ENCODE peak calls at places on chromosomes 5 and 9, in five cellular contexts. Z, E, W, S and Y are unnamed samples.

GRCh38 chr9:129374231-129374630 is 196.2 kb upstream of the IER5L start:
- DNase-seq in S (no peak), Z (no peak), E (no peak), W (no peak), Y (no peak)

GRCh38 chr9:21110708-21111576 is 30.7 kb downstream of the IFNW1 start:
- DNase-seq in S (no peak), Z (no peak), W (no peak), E (peak; percentile 74), Y (no peak)

GRCh38 chr9:117403403-117403811 is 11.4 kb downstream of the ASTN2 start:
- DNase-seq in Z (no peak), S (no peak), E (no peak), W (peak; percentile 59), Y (no peak)

GRCh38 chr9:86732514-86732913 is 214.8 kb downstream of the GAS1 start:
- DNase-seq in E (no peak), Z (no peak), W (no peak), S (no peak), Y (no peak)

GRCh38 chr5:140076142-140076541 is 33.0 kb upstream of the NRG2 start:
- DNase-seq in E (no peak), S (no peak), Z (no peak), W (no peak), Y (no peak)

GRCh38 chr9:107782381-107782780 is 292.8 kb upstream of the KLF4 start:
- DNase-seq in E (no peak), W (no peak), Z (no peak), S (no peak), Y (no peak)

GRCh38 chr5:103847060-103847459 is 284.5 kb upstream of the NUDT12 start:
- DNase-seq in W (no peak), E (no peak), Z (no peak), S (no peak), Y (no peak)

GRCh38 chr5:76337949-76338589 is 65.0 kb upstream of the IQGAP2 start:
- DNase-seq in Z (no peak), W (peak; percentile 94), S (peak; percentile 51), E (peak; percentile 33), Y (no peak)

GRCh38 chr9:135563039-135563476 is 1.5 kb downstream of the PAEP start:
- DNase-seq in Z (no peak), E (no peak), S (no peak), W (no peak), Y (no peak)

GRCh38 chr5:116097301-116097700 is 12.5 kb downstream of the COMMD10 start:
- DNase-seq in S (no peak), E (no peak), Z (no peak), W (no peak), Y (no peak)

GRCh38 chr5:167014657-167015056 is 1276.8 kb upstream of the WWC1 start:
- DNase-seq in W (no peak), Z (no peak), E (no peak), S (no peak), Y (no peak)

GRCh38 chr9:135473972-135474543 is 5.5 kb upstream of the PPP1R26 start:
- DNase-seq in Z (no peak), E (no peak), S (peak; percentile 17), W (no peak), Y (no peak)

GRCh38 chr5:121503111-121503840 is 348.4 kb upstream of the FTMT start:
- DNase-seq in E (peak; percentile 24), Z (peak; percentile 15), W (peak; percentile 79), S (no peak), Y (no peak)

GRCh38 chr9:115643948-115644727 is 509.5 kb upstream of the PAPPA start:
- DNase-seq in S (no peak), W (no peak), E (no peak), Z (no peak), Y (no peak)

GRCh38 chr5:138274189-138274853 is at the start of gene GFRA3:
- DNase-seq in W (peak; percentile 80), Z (no peak), E (no peak), S (no peak), Y (no peak)

GRCh38 chr5:98349990-98350365 is 423.5 kb upstream of the RGMB start:
- DNase-seq in S (no peak), W (no peak), E (no peak), Z (no peak), Y (no peak)

GRCh38 chr5:136613243-136613642 is 247.9 kb upstream of the TRPC7 start:
- DNase-seq in W (no peak), Z (no peak), S (no peak), E (no peak), Y (no peak)

GRCh38 chr5:171906703-171907590 is 99.5 kb downstream of the FBXW11 start:
- DNase-seq in W (no peak), Z (no peak), E (no peak), S (no peak), Y (no peak)

GRCh38 chr5:132227485-132228240 is at the start of gene P4HA2:
- DNase-seq in Z (peak; percentile 87), E (peak; percentile 71), S (peak; percentile 93), W (peak; percentile 90), Y (peak; percentile 20)

GRCh38 chr9:124696101-124696500 is 75.0 kb downstream of the NR6A1 start:
- DNase-seq in W (no peak), Z (no peak), E (peak; percentile 24), S (no peak), Y (no peak)

GRCh38 chr9:1969160-1969559 is 46.0 kb upstream of the SMARCA2 start:
- DNase-seq in E (no peak), W (no peak), S (no peak), Z (no peak), Y (no peak)

GRCh38 chr9:135830496-135830895 is 76.8 kb downstream of the CAMSAP1 start:
- DNase-seq in S (no peak), E (no peak), W (no peak), Z (no peak), Y (no peak)

DNA sequence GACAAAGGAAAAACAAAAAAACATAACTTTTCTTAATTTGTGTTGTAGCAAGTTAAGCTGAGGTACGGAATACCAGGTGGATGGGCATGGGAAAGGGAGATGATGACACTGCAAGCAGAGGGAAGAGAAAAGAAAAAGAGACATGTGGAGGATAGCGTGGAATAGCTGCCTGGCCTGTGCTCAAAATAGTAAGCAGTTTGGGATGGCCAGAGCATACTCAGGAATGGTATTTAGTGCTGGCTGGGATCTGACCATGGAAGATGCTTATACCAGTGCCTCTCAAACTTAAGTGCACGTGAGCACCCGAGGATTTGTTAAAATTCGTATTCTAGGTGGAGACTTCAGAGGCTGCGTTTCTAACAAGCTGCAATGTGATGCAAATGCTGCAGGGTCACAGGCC is 41.3 kb downstream of the LNPEP start:
- DNase-seq in E (no peak), W (no peak), S (no peak), Z (no peak), Y (no peak)
- H3K4me1 ChIP-seq in E (no peaks in the 10 kb centered on the region), W (peaks cover 3% of the 10 kb centered on the region), S (no peaks in the 10 kb centered on the region), Z (peaks cover 72% of the 10 kb centered on the region), Y (peaks cover 10% of the 10 kb centered on the region)

GRCh38 chr5:144191461-144191860 is 20.8 kb downstream of the KCTD16 start:
- DNase-seq in Z (no peak), S (no peak), W (no peak), E (no peak), Y (no peak)
- H3K4me1 ChIP-seq in Z (no peaks in the 10 kb centered on the region), S (peaks cover 9% of the 10 kb centered on the region), W (peaks cover 7% of the 10 kb centered on the region), E (peaks cover 48% of the 10 kb centered on the region), Y (no peaks in the 10 kb centered on the region)

DNA sequence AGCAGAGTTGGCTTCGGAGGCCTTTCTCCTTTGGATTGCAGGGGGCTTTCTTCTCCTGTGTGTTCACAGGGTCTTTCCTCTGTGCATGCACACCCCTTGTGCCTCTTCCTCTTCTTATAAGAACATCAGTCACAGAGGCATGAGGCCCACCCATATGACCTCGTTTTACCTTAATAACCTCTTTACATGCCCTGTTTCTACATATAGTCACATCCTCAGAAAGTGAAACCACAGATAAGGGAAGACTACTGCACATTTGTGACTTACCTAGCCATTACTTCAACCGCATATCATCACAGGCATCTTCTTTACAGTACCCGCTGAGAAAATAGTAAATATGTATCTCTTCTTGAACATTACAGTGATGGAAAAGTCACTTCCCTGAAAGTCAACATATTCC is 204.9 kb upstream of the TARS1 start:
- DNase-seq in W (no peak), S (no peak), Z (no peak), E (no peak), Y (no peak)
- H3K4me1 ChIP-seq in W (peaks cover 18% of the 10 kb centered on the region), S (peaks cover 4% of the 10 kb centered on the region), Z (peaks cover 9% of the 10 kb centered on the region), E (peaks cover 6% of the 10 kb centered on the region), Y (no peaks in the 10 kb centered on the region)

GRCh38 chr5:14181299-14181968 is 38.3 kb downstream of the TRIO start:
- DNase-seq in W (no peak), Z (no peak), E (no peak), S (no peak), Y (no peak)
- H3K4me1 ChIP-seq in W (peaks cover 7% of the 10 kb centered on the region), Z (peaks cover 85% of the 10 kb centered on the region), E (peaks cover 42% of the 10 kb centered on the region), S (peaks cover 37% of the 10 kb centered on the region), Y (peaks cover 67% of the 10 kb centered on the region)

GRCh38 chr9:737400-738120 is 103.9 kb upstream of the DMRT1 start:
- DNase-seq in E (peak; percentile 44), Z (no peak), S (no peak), W (no peak), Y (no peak)
- H3K4me1 ChIP-seq in E (peaks cover 12% of the 10 kb centered on the region), Z (peaks cover 94% of the 10 kb centered on the region), S (no peaks in the 10 kb centered on the region), W (peaks cover 3% of the 10 kb centered on the region), Y (peaks cover 91% of the 10 kb centered on the region)

DNA sequence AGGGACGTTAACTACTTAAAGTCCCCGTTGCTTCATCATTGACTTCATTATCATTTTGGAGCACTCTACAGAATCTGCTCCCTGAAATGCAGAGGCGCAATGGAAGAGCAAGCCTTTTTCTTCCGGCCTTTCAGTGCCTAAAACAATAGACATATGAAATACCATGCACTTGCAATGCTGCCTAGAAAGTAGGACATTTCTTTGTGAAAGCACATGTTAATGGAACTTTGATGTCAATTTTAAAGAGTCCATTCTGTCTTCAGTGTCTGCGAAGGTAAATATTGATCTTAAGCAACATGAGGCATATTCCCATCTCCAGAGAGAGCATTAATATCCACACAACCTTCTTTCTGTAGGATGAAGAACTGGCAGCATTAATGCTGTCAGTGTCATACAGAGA is 36.4 kb downstream of the ITGA2 start:
- DNase-seq in S (no peak), E (no peak), W (no peak), Z (no peak), Y (no peak)
- H3K4me1 ChIP-seq in S (no peaks in the 10 kb centered on the region), E (peaks cover 46% of the 10 kb centered on the region), W (no peaks in the 10 kb centered on the region), Z (peaks cover 5% of the 10 kb centered on the region), Y (no peaks in the 10 kb centered on the region)

GRCh38 chr5:108748010-108748353 is 285 bp downstream of the FER start:
- DNase-seq in W (no peak), S (no peak), E (no peak), Z (no peak), Y (no peak)
- H3K4me1 ChIP-seq in W (no peaks in the 10 kb centered on the region), S (no peaks in the 10 kb centered on the region), E (peaks cover 14% of the 10 kb centered on the region), Z (peaks cover 35% of the 10 kb centered on the region), Y (no peaks in the 10 kb centered on the region)